ENCODE peak calls at places on chromosomes 4 and X, in seven cellular contexts. M is psoas muscle, V is astrocyte of the spinal cord, Q is fibroblast of mammary gland, T is BE2C, R is kidney epithelial cell, N is testis. F is an unnamed sample.

GRCh38 chr4:75841641-75842520 is 60.4 kb downstream of the PPEF2 start:
- DNase-seq in V (peak), Q (no peak), M (no peak), R (no peak), N (no peak), T (no peak), F (no peak)

GRCh38 chr4:2937146-2937857 is 25.9 kb downstream of the NOP14 start:
- DNase-seq in Q (peak), R (no peak), V (peak), T (no peak), N (peak), M (peak), F (no peak)

GRCh38 chrX:152892999-152893605 is 4.8 kb upstream of the ZNF185 start:
- DNase-seq in Q (no peak), R (no peak), T (no peak), V (no peak), N (no peak), M (no peak), F (no peak)

GRCh38 chrX:140764401-140764919 is 54.9 kb downstream of the LINC00632 start:
- DNase-seq in N (peak), Q (peak), R (no peak), V (peak), M (peak), T (peak), F (no peak)

GRCh38 chr4:106369456-106370060 is 980 bp upstream of the GIMD1 start:
- DNase-seq in Q (peak), R (peak), N (peak), M (no peak), T (peak), V (peak), F (peak)

GRCh38 chr4:71293705-71294104 is 45.1 kb upstream of the SLC4A4 start:
- DNase-seq in V (peak), R (no peak), N (no peak), M (no peak), Q (peak), T (no peak), F (no peak)

GRCh38 chr4:123893746-123894095 is 497.1 kb downstream of the SPRY1 start:
- DNase-seq in R (no peak), N (no peak), T (no peak), M (no peak), V (no peak), Q (peak), F (no peak)

GRCh38 chrX:124406294-124407013 is 60.1 kb downstream of the SH2D1A start:
- DNase-seq in M (no peak), V (peak), R (peak), Q (peak), N (peak), T (peak), F (peak)

GRCh38 chr4:159159611-159160010 is 56.7 kb downstream of the RAPGEF2 start:
- DNase-seq in T (no peak), Q (no peak), N (no peak), R (no peak), V (no peak), M (no peak), F (no peak)

GRCh38 chrX:16022580-16023170 is 100.7 kb upstream of the GRPR start:
- DNase-seq in R (no peak), T (no peak), V (peak), M (no peak), N (no peak), Q (peak), F (peak)

GRCh38 chr4:173167793-173168395 is 717 bp upstream of the GALNT7 start:
- DNase-seq in V (peak), M (peak), T (peak), R (no peak), Q (peak), N (peak), F (no peak)

GRCh38 chrX:150635952-150636351 is 57.2 kb upstream of the MTMR1 start:
- DNase-seq in M (no peak), Q (peak), N (no peak), T (no peak), V (peak), R (peak), F (no peak)

GRCh38 chr4:17577660-17578481 is 873 bp downstream of the LAP3 start:
- DNase-seq in R (no peak), T (peak), N (peak), M (peak), V (peak), Q (peak), F (no peak)

GRCh38 chr4:175504316-175504715 is 307.7 kb downstream of the GPM6A start:
- DNase-seq in Q (no peak), T (no peak), R (peak), M (no peak), N (no peak), V (peak), F (no peak)

GRCh38 chr4:61938250-61938846 is 738.2 kb downstream of the ADGRL3 start:
- DNase-seq in M (no peak), R (no peak), T (peak), N (no peak), Q (no peak), V (no peak), F (no peak)

GRCh38 chrX:137684591-137684990 is 118.7 kb downstream of the ZIC3 start:
- DNase-seq in N (no peak), T (no peak), R (no peak), V (no peak), Q (no peak), M (no peak), F (no peak)

GRCh38 chr4:176432811-176433540 is 113.2 kb downstream of the SPCS3 start:
- DNase-seq in M (no peak), V (peak), Q (no peak), N (no peak), R (no peak), T (no peak), F (peak)

GRCh38 chr4:81343536-81343935 is 128.2 kb downstream of the RASGEF1B start:
- DNase-seq in M (no peak), V (no peak), T (no peak), R (no peak), N (no peak), Q (no peak), F (no peak)

GRCh38 chr4:52685316-52685715 is 26.2 kb upstream of the USP46 start:
- DNase-seq in T (no peak), M (no peak), V (no peak), N (no peak), R (no peak), Q (no peak), F (no peak)

GRCh38 chr4:94603170-94603747 is 151.5 kb downstream of the PDLIM5 start:
- DNase-seq in M (no peak), R (no peak), Q (peak), T (peak), V (peak), N (no peak), F (no peak)

GRCh38 chrX:31223817-31224216 is 152.0 kb upstream of the FTHL17 start:
- DNase-seq in R (peak), T (no peak), V (peak), M (no peak), N (no peak), Q (peak), F (no peak)

GRCh38 chr4:1855334-1856070 is 454 bp downstream of the LETM1 start:
- DNase-seq in Q (no peak), V (no peak), N (peak), M (peak), R (no peak), T (no peak), F (no peak)

GRCh38 chr4:89829470-89830138 is 7.4 kb downstream of the SNCA start:
- DNase-seq in M (no peak), T (no peak), Q (peak), V (peak), R (no peak), N (no peak), F (no peak)

GRCh38 chr4:22573198-22573597 is 57.3 kb upstream of the ADGRA3 start:
- DNase-seq in R (no peak), Q (peak), T (peak), V (peak), N (peak), M (peak), F (peak)

GRCh38 chr4:83011779-83012630 is 1.4 kb upstream of the LIN54 start:
- DNase-seq in N (peak), M (peak), R (no peak), T (peak), Q (peak), V (peak), F (no peak)

GRCh38 chr4:25578431-25578830 is 77.2 kb upstream of the SLC34A2 start:
- DNase-seq in R (no peak), V (no peak), T (no peak), N (no peak), Q (no peak), M (no peak), F (no peak)

GRCh38 chr4:95838192-95838591 is 1.7 kb upstream of the PDHA2 start:
- DNase-seq in Q (no peak), T (no peak), V (no peak), M (no peak), N (no peak), R (no peak), F (no peak)

GRCh38 chr4:38413524-38414341 is 250.3 kb upstream of the KLF3 start:
- DNase-seq in M (no peak), V (no peak), T (no peak), Q (no peak), R (no peak), N (no peak), F (no peak)

GRCh38 chr4:23097251-23097650 is 404.5 kb downstream of the GBA3 start:
- DNase-seq in M (no peak), Q (peak), R (no peak), N (no peak), T (no peak), V (peak), F (peak)

GRCh38 chrX:115068896-115069295 is 51.5 kb upstream of the IL13RA2 start:
- DNase-seq in N (no peak), V (no peak), T (no peak), R (no peak), Q (no peak), M (peak), F (no peak)

GRCh38 chr4:127601029-127601428 is 31.7 kb upstream of the INTU start:
- DNase-seq in M (no peak), V (peak), N (no peak), R (no peak), T (no peak), Q (peak), F (no peak)

GRCh38 chrX:52574416-52575275 is 57.8 kb upstream of the XAGE1B start:
- DNase-seq in N (peak), V (peak), Q (peak), T (peak), M (no peak), R (peak), F (peak)

GRCh38 chr4:499563-499962 is 553 bp downstream of the PIGG start:
- DNase-seq in M (no peak), R (no peak), T (no peak), N (peak), Q (no peak), V (no peak), F (no peak)

GRCh38 chr4:41360911-41361830 is 104.4 kb downstream of the UCHL1 start:
- DNase-seq in T (peak), V (peak), M (peak), R (no peak), N (peak), Q (peak), F (no peak)

GRCh38 chr4:41364871-41365270 is 108.1 kb downstream of the UCHL1 start:
- DNase-seq in T (no peak), R (no peak), Q (no peak), M (no peak), N (no peak), V (no peak), F (no peak)

GRCh38 chr4:41361831-41362646 is 105.3 kb downstream of the UCHL1 start:
- DNase-seq in R (no peak), T (peak), V (no peak), N (no peak), M (no peak), Q (no peak), F (no peak)

GRCh38 chr4:41363384-41363981 is 106.8 kb downstream of the UCHL1 start:
- DNase-seq in M (peak), R (peak), V (peak), Q (peak), T (no peak), N (peak), F (peak)

GRCh38 chr4:41362647-41363383 is 106.1 kb downstream of the UCHL1 start:
- DNase-seq in V (no peak), N (no peak), Q (no peak), R (no peak), M (no peak), T (no peak), F (no peak)
- H3K4me3 ChIP-seq in V (no peak), N (no peak), Q (no peak), R (no peak), M (peak), T (peak), F (no peak)

GRCh38 chr4:156970501-156971167 is 965 bp downstream of the PDGFC start:
- DNase-seq in N (peak), Q (peak), M (peak), R (no peak), T (peak), V (no peak), F (no peak)
- TF ChIP-seq CTCF in N (peak), Q (peak), M (peak), R (peak), T (peak), V (peak), F (peak)

DNA sequence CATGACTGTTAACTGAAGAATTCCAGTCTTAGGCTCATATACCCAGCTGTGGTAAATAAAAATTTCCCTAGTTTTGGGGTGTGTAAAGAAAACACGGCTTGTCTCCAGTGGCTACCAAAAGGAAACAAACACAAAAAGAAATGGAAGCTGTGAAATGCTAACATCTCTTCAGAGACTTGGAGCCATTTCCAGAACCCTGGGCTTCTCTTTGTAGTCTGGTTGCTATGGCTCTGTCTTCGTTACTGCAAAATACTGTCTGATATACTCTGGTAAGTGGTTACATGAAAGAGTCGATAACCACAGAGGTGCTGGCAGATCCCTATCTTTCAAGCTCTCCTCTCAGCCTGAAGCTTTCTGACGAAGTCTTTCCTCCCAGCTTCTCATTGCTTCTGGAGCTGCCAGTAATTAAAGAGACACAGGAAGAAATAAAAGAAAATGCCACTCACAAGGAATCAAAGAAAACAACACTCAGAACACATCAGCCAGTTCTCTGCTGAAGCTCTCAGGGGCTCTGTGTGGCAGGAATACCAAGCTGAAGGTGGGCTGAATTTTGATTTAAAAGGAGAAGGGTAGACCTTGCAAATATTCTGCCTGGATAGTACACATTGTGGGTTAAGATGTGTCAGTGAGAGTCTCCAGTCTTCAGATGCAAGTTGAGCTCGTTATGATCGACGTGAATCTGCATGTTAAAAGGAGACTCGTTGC is 107.5 kb upstream of the FAM9C start:
- DNase-seq in N (no peak), T (no peak), Q (peak), M (no peak), R (no peak), V (peak), F (peak)
- H3K4me3 ChIP-seq in N (no peak), T (no peak), Q (no peak), M (no peak), R (no peak), V (no peak), F (no peak)

GRCh38 chrX:42615161-42615563 is 162.8 kb downstream of the PPP1R2C start:
- DNase-seq in M (no peak), V (no peak), T (peak), N (no peak), Q (peak), R (no peak), F (no peak)
- TF ChIP-seq CTCF in M (no peak), V (no peak), T (no peak), N (no peak), Q (peak), R (no peak), F (no peak)

GRCh38 chr4:168784786-168785461 is 225.1 kb downstream of the CBR4 start:
- DNase-seq in M (no peak), Q (no peak), N (no peak), V (peak), R (no peak), T (no peak), F (peak)

GRCh38 chr4:168781341-168781740 is 228.7 kb downstream of the CBR4 start:
- DNase-seq in Q (no peak), N (no peak), T (no peak), R (no peak), M (no peak), V (no peak), F (no peak)

GRCh38 chr4:168782439-168782838 is 227.6 kb downstream of the CBR4 start:
- DNase-seq in R (no peak), T (no peak), V (no peak), N (no peak), M (no peak), Q (no peak), F (no peak)

GRCh38 chr4:168777277-168777965 is 232.6 kb downstream of the CBR4 start:
- DNase-seq in M (no peak), R (no peak), T (no peak), N (no peak), Q (no peak), V (no peak), F (no peak)

DNA sequence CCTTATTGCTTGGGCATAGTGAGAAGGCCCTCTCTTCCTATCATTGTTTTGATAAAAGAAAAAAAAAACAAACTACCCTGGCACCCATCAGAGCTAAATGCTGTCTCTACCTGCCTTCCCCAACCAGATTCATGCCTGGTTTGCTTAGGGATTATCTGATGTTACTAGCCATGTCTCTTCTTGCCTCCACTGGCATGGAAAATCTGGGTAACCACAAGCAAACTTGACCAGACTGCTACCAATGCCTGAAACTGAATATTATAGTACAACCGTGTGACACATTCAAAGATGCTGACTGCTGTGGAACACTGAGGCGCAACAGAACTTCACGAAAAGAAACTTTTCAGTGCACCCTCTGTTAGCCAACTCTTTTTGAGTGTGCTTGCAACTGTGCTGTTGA is 228.2 kb downstream of the CBR4 start:
- DNase-seq in Q (no peak), V (no peak), T (no peak), R (no peak), M (no peak), N (no peak), F (no peak)
- H3K4me3 ChIP-seq in Q (no peak), V (no peak), T (no peak), R (no peak), M (no peak), N (no peak), F (no peak)

DNA sequence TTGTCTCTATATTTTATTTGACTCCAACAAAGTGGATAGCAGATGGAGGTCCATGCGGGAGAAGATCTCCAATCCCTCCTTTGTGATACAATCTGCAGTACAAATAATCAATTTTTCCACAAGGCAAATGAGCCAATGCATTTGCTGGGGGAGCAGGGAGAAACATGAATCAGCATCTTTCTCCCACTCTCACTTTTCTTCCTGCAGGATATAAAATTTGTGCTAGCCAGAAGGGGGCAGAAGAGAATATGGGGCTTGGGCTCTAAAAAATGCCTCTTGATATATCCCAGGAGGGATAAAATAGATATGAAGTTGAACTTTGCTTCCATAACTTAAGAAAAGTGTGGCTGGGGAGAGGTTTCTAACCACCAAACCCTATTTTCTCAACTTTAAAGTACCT is 38.3 kb upstream of the CWH43 start:
- DNase-seq in N (no peak), V (no peak), T (no peak), M (no peak), R (no peak), Q (no peak), F (no peak)
- TF ChIP-seq CTCF in N (no peak), V (no peak), T (peak), M (no peak), R (no peak), Q (no peak), F (no peak)

DNA sequence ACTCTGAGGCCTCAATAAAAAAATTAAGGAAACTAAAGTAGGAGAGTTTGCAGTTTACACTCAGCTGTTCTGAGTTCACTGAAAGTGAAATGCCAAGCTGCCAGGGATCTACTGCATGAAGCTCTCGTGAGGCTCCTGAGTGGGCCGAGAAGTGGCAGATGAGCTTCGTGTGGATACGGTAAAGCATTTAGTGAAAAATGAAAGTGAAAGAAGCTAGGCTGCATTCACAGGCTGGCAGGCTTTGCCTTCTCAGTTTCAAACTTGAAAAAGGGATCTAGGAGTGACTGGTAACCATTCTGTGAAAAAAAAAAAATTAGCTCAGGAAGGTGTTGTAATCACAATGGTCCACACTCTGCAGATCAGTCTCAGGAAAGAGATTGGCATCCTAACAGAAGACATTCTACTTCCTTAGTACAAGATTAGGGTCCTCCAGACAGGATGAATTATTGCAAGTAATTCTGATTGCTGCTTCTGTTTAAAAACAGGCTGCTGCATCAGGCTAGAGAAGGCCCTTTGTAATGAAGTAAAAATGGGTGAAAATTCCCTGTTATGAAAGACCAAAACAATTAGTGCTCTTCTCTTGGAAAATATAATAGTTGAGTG is 679.9 kb downstream of the RPA4 start:
- DNase-seq in T (no peak), Q (peak), V (peak), R (peak), N (peak), M (no peak), F (peak)
- H3K4me3 ChIP-seq in T (no peak), Q (no peak), V (no peak), R (no peak), N (no peak), M (peak), F (peak)

GRCh38 chrX:37918168-37918567 is 70.8 kb upstream of the DYNLT3 start:
- DNase-seq in Q (no peak), V (no peak), R (no peak), M (no peak), N (no peak), T (no peak), F (no peak)
- TF ChIP-seq CTCF in Q (no peak), V (no peak), R (no peak), M (no peak), N (no peak), T (no peak), F (no peak)

GRCh38 chr4:140641105-140641555 is 72.4 kb upstream of the UCP1 start:
- DNase-seq in R (no peak), N (no peak), Q (no peak), T (no peak), M (no peak), V (no peak), F (no peak)
- H3K4me3 ChIP-seq in R (no peak), N (peak), Q (no peak), T (no peak), M (no peak), V (no peak), F (no peak)